ENCODE peak calls at places on chromosomes 11 and 22, in four cellular contexts. W is IMR-90, Z is body of pancreas, F is endothelial cell of umbilical vein. O is an unnamed sample. For H3K4me1 and H3K9me3, the result is how much of the 10 kb centered on the place peaks cover.

GRCh38 chr11:73188301-73188700 is 29.8 kb upstream of the P2RY2 start:
- DNase-seq in W (no peak), Z (no peak), F (no peak), O (no peak)

GRCh38 chr22:45013138-45013537 is 3.3 kb upstream of the PHF21B start:
- DNase-seq in W (no peak), Z (no peak), F (no peak), O (no peak)

GRCh38 chr11:17479284-17480214 is 2.9 kb upstream of the ABCC8 start:
- DNase-seq in W (no peak), Z (peak), F (peak), O (no peak)

GRCh38 chr11:26470992-26471391 is 101.1 kb downstream of the MUC15 start:
- DNase-seq in W (no peak), Z (no peak), F (no peak), O (no peak)

GRCh38 chr11:12119502-12119901 is 9.1 kb downstream of the MICAL2 start:
- DNase-seq in W (no peak), Z (no peak), F (no peak), O (no peak)

GRCh38 chr11:80606726-80607125 is 1165.9 kb upstream of the TENM4 start:
- DNase-seq in W (no peak), Z (no peak), F (no peak), O (no peak)

GRCh38 chr22:22598144-22598543 is 39.1 kb upstream of the PRAME start:
- DNase-seq in W (no peak), Z (no peak), F (no peak), O (peak)

GRCh38 chr22:49996532-49997220 is 15.9 kb downstream of the IL17REL start:
- DNase-seq in W (no peak), Z (no peak), F (no peak), O (peak)

GRCh38 chr11:121465709-121466062 is 12.9 kb upstream of the SORL1-AS1 start:
- DNase-seq in W (no peak), Z (no peak), F (no peak), O (no peak)

GRCh38 chr11:1750840-1751520 is 585 bp upstream of the IFITM10 start:
- DNase-seq in W (no peak), Z (no peak), F (no peak), O (no peak)

GRCh38 chr11:1750481-1750839 is at the start of gene IFITM10:
- DNase-seq in W (no peak), Z (peak), F (no peak), O (no peak)

GRCh38 chr11:1749020-1749758 is 1.2 kb downstream of the IFITM10 start:
- DNase-seq in W (no peak), Z (no peak), F (no peak), O (no peak)

GRCh38 chr11:1748467-1749019 is 1.9 kb downstream of the IFITM10 start:
- DNase-seq in W (no peak), Z (no peak), F (no peak), O (no peak)

DNA sequence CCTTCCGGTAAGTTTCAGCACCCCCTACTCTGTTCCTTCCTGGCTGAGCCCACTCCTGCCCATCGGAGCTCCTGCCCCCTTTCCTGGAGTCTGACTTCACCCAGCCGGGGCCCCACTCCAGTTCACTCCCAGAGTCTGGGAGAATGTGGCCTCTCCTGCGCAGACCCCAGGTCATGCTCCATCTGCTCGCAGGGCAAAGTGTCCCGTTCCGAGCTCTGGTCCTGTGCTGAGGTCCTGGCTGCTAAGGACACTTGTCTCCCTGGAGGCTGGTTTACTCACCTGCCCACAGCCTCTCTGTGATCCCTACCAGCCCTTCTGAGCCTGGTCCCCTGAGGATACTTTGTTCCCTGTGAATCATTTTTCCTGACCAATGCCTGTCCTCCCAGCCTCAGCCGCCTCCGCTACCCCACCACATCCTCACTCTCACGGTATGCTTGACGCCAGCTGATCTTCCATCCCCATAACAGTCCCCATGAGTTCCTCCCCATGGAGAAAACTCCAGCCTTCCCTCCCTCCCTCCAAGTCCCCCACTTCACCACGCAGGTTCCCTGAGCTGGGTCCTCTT is 526 bp downstream of the IFITM10 start:
- DNase-seq in W (peak), Z (no peak), F (no peak), O (no peak)
- TF ChIP-seq POLR2A in W (peak), Z (no peak), F (no peak), O (no peak)

GRCh38 chr11:119709638-119710346 is 19.2 kb downstream of the NECTIN1 start:
- DNase-seq in W (peak), Z (peak), F (no peak), O (no peak)

GRCh38 chr11:119711476-119711875 is 17.5 kb downstream of the NECTIN1 start:
- DNase-seq in W (no peak), Z (no peak), F (no peak), O (no peak)

GRCh38 chr11:119709171-119709570 is 19.8 kb downstream of the NECTIN1 start:
- DNase-seq in W (no peak), Z (no peak), F (no peak), O (no peak)

GRCh38 chr11:119712006-119712405 is 17.0 kb downstream of the NECTIN1 start:
- DNase-seq in W (no peak), Z (no peak), F (no peak), O (no peak)

DNA sequence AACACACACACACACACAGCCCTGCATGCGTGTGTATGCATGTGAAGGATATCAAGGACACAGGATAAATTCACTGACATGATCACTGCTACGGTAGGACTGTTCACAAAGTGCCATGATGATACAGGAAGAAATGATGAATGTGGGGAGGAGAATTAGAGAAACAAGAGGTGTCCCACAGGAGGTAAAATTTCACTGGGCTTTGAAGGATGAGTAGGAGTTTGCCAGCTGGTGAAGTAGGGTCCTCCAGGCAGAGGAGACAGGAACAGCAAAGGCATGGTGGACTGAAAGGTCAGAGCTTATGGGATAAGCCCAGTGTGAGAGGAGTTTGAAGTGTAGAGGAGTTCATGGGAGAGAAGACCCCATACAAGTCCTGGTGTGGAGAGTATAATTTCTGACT is 18.6 kb downstream of the NECTIN1 start:
- DNase-seq in W (no peak), Z (no peak), F (no peak), O (no peak)
- H3K4me1 ChIP-seq in W (under half), Z (under half), F (under half), O (under half)

DNA sequence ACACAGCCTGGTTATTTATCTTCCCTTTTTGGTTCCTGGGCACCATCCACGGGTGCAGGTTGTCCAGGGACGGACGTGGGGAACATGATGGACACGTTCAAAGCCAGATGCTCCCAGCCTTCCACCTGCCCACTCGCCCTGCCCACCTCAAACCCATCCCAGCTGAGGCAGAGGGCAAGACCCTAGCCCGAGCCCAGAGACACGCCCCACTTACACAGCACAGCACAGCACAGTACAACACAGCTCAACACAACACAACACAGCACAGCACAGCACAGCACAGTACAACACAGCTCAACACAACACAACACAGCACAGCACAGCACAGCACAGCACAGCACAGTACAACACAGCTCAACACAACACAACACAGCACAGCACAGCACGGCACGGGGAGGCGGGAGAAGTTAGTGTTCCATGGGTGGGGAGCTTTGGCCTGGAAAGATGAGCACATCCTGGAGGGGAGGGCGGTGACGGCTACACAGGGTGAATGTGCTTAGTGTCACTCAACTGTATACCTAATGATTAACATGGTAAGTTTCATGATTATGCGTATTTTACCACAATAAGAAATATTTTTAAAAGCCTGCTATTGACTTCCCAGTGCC is 1507.5 kb downstream of the BRD1 start:
- DNase-seq in W (no peak), Z (no peak), F (no peak), O (no peak)
- H3K9me3 ChIP-seq in W (under half), Z (under half), F (under half), O (under half)

GRCh38 chr22:20052309-20053250 is 27.5 kb upstream of the DGCR8 start:
- DNase-seq in W (no peak), Z (no peak), F (no peak), O (no peak)
- TF ChIP-seq POLR2A in W (no peak), Z (no peak), F (no peak), O (no peak)

GRCh38 chr11:68017858-68018729 is 8.0 kb downstream of the ALDH3B1 start:
- DNase-seq in W (no peak), Z (no peak), F (no peak), O (no peak)
- H3K4me1 ChIP-seq in W (under half), Z (under half), F (under half), O (under half)

GRCh38 chr11:58782066-58782465 is 50.3 kb upstream of the GLYAT start:
- DNase-seq in W (no peak), Z (no peak), F (no peak), O (no peak)
- H3K9me3 ChIP-seq in W (under half), Z (under half), F (under half), O (under half)

GRCh38 chr11:95559899-95560298 is 229.7 kb downstream of the FAM76B start:
- DNase-seq in W (no peak), Z (peak), F (no peak), O (no peak)

GRCh38 chr11:95556011-95556341 is 233.6 kb downstream of the FAM76B start:
- DNase-seq in W (no peak), Z (no peak), F (no peak), O (no peak)

DNA sequence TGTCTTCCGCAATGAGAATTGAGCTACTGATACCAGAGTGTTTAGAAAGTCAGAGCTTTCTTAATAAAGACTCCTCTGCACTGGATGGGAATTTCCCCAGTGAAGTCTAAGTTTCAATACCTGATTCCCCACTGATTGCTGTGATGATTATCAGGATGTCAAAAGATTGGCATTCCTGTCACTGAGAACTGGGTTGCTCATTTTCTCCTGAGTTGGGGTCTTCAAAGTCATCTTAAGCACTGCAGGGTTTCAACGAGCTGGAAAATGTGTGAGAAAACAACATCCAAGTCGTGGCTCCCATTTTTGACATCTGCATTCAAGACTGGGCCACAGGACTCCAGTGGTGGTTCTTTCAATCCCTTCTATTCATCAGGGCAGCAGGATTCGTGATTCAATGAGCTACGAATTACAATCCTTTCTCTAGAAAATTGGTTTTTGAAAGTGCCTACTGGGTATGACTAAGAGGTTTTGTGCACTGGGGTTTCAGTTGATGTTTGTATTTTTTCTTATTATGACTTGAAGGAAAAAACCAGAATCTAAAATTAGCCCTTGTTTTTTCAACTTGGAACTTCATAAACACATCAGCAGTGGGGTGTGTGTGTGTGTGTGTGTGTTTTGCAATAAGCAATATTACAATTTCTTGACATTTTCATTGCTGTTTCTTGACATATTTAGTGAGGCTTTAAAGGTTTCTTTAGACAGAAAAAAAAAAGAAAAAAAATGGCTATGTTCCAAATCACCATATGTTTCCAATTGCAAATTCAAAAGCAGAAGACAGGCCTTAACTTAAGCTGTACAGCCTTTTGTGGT is 233.0 kb downstream of the FAM76B start:
- DNase-seq in W (peak), Z (no peak), F (no peak), O (no peak)
- TF ChIP-seq POLR2A in W (no peak), Z (no peak), F (no peak), O (no peak)

GRCh38 chr22:39920134-39920743 is 19.4 kb downstream of the GRAP2 start:
- DNase-seq in W (no peak), Z (no peak), F (no peak), O (no peak)
- H3K4me1 ChIP-seq in W (under half), Z (under half), F (under half), O (under half)

DNA sequence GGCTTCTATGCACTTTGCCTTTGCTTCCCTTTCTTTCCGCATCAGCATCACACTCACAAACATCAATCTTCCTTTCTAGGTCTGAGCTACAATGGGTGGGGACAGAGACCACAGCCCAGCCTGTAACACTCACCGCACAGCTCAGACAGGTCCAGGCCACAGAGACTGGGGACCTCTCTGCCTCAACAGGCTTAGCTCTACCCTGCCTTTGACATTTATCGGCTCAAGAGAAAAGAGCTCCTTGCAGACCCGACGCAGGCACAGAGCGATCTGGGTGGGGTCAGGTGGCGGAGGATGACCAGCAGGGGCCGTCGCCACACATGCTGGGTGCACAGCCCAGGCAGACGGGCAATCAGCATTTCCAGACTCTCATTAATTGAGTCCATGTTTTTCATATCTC is 837.3 kb downstream of the TBC1D22A start:
- DNase-seq in W (no peak), Z (no peak), F (no peak), O (no peak)
- H3K9me3 ChIP-seq in W (under half), Z (under half), F (under half), O (under half)

GRCh38 chr22:38310518-38311330 is 6.5 kb downstream of the CSNK1E start:
- DNase-seq in W (no peak), Z (no peak), F (no peak), O (no peak)
- TF ChIP-seq POLR2A in W (no peak), Z (no peak), F (no peak), O (no peak)

O was measured in vagina.